ENCODE peak calls at places on chromosome 16, in ten cellular contexts. S, V, Y, B, A, O, D, P, H and I are unnamed samples.

GRCh38 chr16:1285669-1286491 is 23.6 kb upstream of the UBE2I start:
- DNase-seq in S (no peak), V (no peak), Y (no peak), B (no peak), A (no peak), O (no peak), D (no peak), P (no peak), H (no peak), I (no peak)

GRCh38 chr16:10949424-10949970 is 5.1 kb downstream of the CLEC16A start:
- DNase-seq in S (no peak), V (no peak), Y (no peak), B (no peak), A (no peak), O (peak; percentile 85), D (no peak), P (no peak), H (no peak), I (no peak)

GRCh38 chr16:29836623-29837022 is 16.4 kb downstream of the MVP start:
- DNase-seq in S (no peak), V (no peak), Y (no peak), B (no peak), A (no peak), O (no peak), D (no peak), P (no peak), H (no peak), I (no peak)

GRCh38 chr16:89615596-89616090 is 2.2 kb downstream of the DPEP1 start:
- DNase-seq in S (no peak), V (no peak), Y (peak; percentile 51), B (peak; percentile 47), A (no peak), O (peak; percentile 45), D (no peak), P (no peak), H (no peak), I (peak; percentile 87)

GRCh38 chr16:58022601-58023371 is 2.8 kb upstream of the MMP15 start:
- DNase-seq in S (no peak), V (peak; percentile 92), Y (no peak), B (peak; percentile 87), A (no peak), O (peak; percentile 67), D (peak; percentile 77), P (peak; percentile 88), H (peak; percentile 67), I (no peak)

GRCh38 chr16:405548-406506 is 4.1 kb downstream of the DECR2 start:
- DNase-seq in S (no peak), V (no peak), Y (no peak), B (no peak), A (no peak), O (no peak), D (no peak), P (no peak), H (no peak), I (no peak)

GRCh38 chr16:87702325-87702811 is 63.4 kb downstream of the KLHDC4 start:
- DNase-seq in S (no peak), V (no peak), Y (no peak), B (no peak), A (no peak), O (peak; percentile 33), D (no peak), P (no peak), H (peak; percentile 84), I (peak; percentile 98)

GRCh38 chr16:51682905-51683304 is 531.8 kb upstream of the SALL1 start:
- DNase-seq in S (no peak), V (no peak), Y (no peak), B (no peak), A (no peak), O (no peak), D (no peak), P (no peak), H (no peak), I (no peak)

GRCh38 chr16:81143921-81144471 is 47.8 kb upstream of the GCSH start:
- DNase-seq in S (no peak), V (no peak), Y (no peak), B (no peak), A (no peak), O (no peak), D (no peak), P (no peak), H (no peak), I (no peak)

GRCh38 chr16:20638711-20639335 is 58.7 kb downstream of the ACSM1 start:
- DNase-seq in S (no peak), V (no peak), Y (no peak), B (no peak), A (no peak), O (no peak), D (no peak), P (no peak), H (no peak), I (no peak)

GRCh38 chr16:85607331-85607765 is 5.8 kb upstream of the GSE1 start:
- DNase-seq in S (no peak), V (no peak), Y (no peak), B (peak; percentile 51), A (no peak), O (no peak), D (no peak), P (no peak), H (no peak), I (no peak)

GRCh38 chr16:86501989-86502855 is 8.1 kb upstream of the FOXF1 start:
- DNase-seq in S (no peak), V (no peak), Y (no peak), B (no peak), A (no peak), O (no peak), D (no peak), P (no peak), H (no peak), I (no peak)

GRCh38 chr16:87076950-87077749 is 240.0 kb downstream of the C16orf95 start:
- DNase-seq in S (no peak), V (peak; percentile 80), Y (peak; percentile 52), B (peak; percentile 69), A (no peak), O (peak; percentile 76), D (peak; percentile 3), P (no peak), H (peak; percentile 87), I (peak; percentile 74)

GRCh38 chr16:85755929-85756768 is 5.3 kb upstream of the C16orf74 start:
- DNase-seq in S (no peak), V (no peak), Y (no peak), B (no peak), A (no peak), O (no peak), D (no peak), P (no peak), H (no peak), I (no peak)

GRCh38 chr16:1102921-1103648 is 7.0 kb upstream of the C1QTNF8 start:
- DNase-seq in S (peak; percentile 47), V (peak; percentile 81), Y (peak; percentile 76), B (peak; percentile 69), A (no peak), O (peak; percentile 56), D (peak; percentile 16), P (peak; percentile 63), H (peak; percentile 19), I (peak; percentile 74)